ENCODE peak calls at places on chromosomes 6 and 20, in nine cellular contexts. P is tibial nerve, R is HCEC 1CT, K is RPMI8226, Z is HT-29, O is cerebellar nuclear complex, X is hypothalamus, S is iris pigment epithelial cell, A is neural progenitor cell. D is an unnamed sample.

GRCh38 chr20:48198951-48199431 is 413.7 kb upstream of the SULF2 start:
- DNase-seq in R (no peak), Z (peak; percentile 8), O (no peak), P (no peak), A (no peak), X (no peak), S (no peak), K (no peak), D (no peak)

GRCh38 chr6:56988145-56988544 is 33.2 kb downstream of the BEND6 start:
- DNase-seq in A (no peak), S (no peak), P (no peak), X (no peak), O (no peak), Z (no peak), R (no peak), K (no peak), D (no peak)

GRCh38 chr20:45347297-45347935 is 808 bp downstream of the SDC4 start:
- DNase-seq in K (no peak), A (no peak), X (no peak), Z (peak; percentile 41), R (no peak), S (no peak), O (no peak), P (no peak), D (no peak)

GRCh38 chr20:57013741-57014140 is 252.7 kb downstream of the BMP7 start:
- DNase-seq in R (no peak), O (no peak), A (peak; percentile 83), X (no peak), Z (no peak), P (no peak), S (no peak), K (no peak), D (peak; percentile 40)

GRCh38 chr6:168165373-168165772 is 86.4 kb upstream of the FRMD1 start:
- DNase-seq in A (no peak), O (no peak), R (no peak), X (no peak), P (no peak), Z (no peak), S (no peak), K (no peak), D (no peak)

GRCh38 chr6:42047220-42047590 is 3.1 kb upstream of the TAF8 start:
- DNase-seq in P (no peak), Z (no peak), O (no peak), X (no peak), A (no peak), K (no peak), S (no peak), R (no peak), D (no peak)

GRCh38 chr6:75201901-75202672 is 3.8 kb downstream of the COL12A1 start:
- DNase-seq in A (peak; percentile 74), P (peak; percentile 33), R (no peak), Z (no peak), X (no peak), K (peak; percentile 29), O (no peak), S (peak; percentile 36), D (no peak)

GRCh38 chr20:47809561-47809960 is 24.3 kb upstream of the SULF2 start:
- DNase-seq in O (no peak), R (no peak), S (no peak), A (no peak), Z (peak; percentile 98), P (no peak), X (no peak), K (no peak), D (no peak)

GRCh38 chr6:131643262-131643631 is 6.1 kb downstream of the ENPP3 start:
- DNase-seq in Z (no peak), R (no peak), P (no peak), A (no peak), K (no peak), S (no peak), O (no peak), X (no peak), D (no peak)

GRCh38 chr20:63587781-63588591 is 13.9 kb upstream of the HELZ2 start:
- DNase-seq in O (no peak), A (no peak), Z (no peak), S (no peak), K (no peak), R (no peak), P (no peak), X (no peak), D (peak; percentile 68)

GRCh38 chr6:150895898-150896632 is 30.6 kb downstream of the MTHFD1L start:
- DNase-seq in X (no peak), R (no peak), Z (no peak), S (no peak), A (no peak), O (no peak), P (no peak), K (no peak), D (no peak)

GRCh38 chr6:142833798-142834197 is 111.2 kb downstream of the HIVEP2 start:
- DNase-seq in A (no peak), K (no peak), O (no peak), R (no peak), Z (no peak), P (no peak), X (no peak), S (no peak), D (no peak)

GRCh38 chr20:62267543-62267942 is 29.2 kb downstream of the OSBPL2 start:
- DNase-seq in K (no peak), R (no peak), S (no peak), X (no peak), Z (no peak), A (no peak), O (no peak), P (no peak), D (no peak)

GRCh38 chr6:143614270-143614669 is 63.5 kb upstream of the PHACTR2 start:
- DNase-seq in O (no peak), A (no peak), P (no peak), Z (no peak), R (no peak), X (no peak), S (no peak), K (no peak), D (no peak)

GRCh38 chr20:15594296-15594695 is 979.0 kb downstream of the KIF16B start:
- DNase-seq in S (no peak), A (no peak), R (no peak), O (no peak), Z (peak; percentile 45), K (no peak), P (no peak), X (no peak), D (no peak)

GRCh38 chr6:4377635-4378034 is 242.3 kb upstream of the ECI2 start:
- DNase-seq in X (no peak), A (no peak), Z (no peak), P (no peak), R (no peak), O (no peak), S (no peak), K (no peak), D (no peak)

GRCh38 chr20:50560867-50561266 is 50.7 kb downstream of the PTPN1 start:
- DNase-seq in A (no peak), Z (no peak), O (no peak), K (no peak), P (no peak), S (no peak), R (no peak), X (no peak), D (no peak)

GRCh38 chr20:51326241-51326819 is 216.2 kb downstream of the NFATC2 start:
- DNase-seq in R (peak; percentile 56), S (peak; percentile 80), A (peak; percentile 82), X (no peak), O (no peak), K (peak; percentile 12), P (peak; percentile 28), Z (peak; percentile 91), D (no peak)

GRCh38 chr6:166381733-166382499 is 824 bp downstream of the MPC1 start:
- DNase-seq in A (peak; percentile 73), X (peak; percentile 61), Z (peak; percentile 89), P (peak; percentile 41), S (peak; percentile 56), K (peak; percentile 93), R (peak; percentile 67), O (no peak), D (peak; percentile 33)

GRCh38 chr20:25071722-25072121 is 10.2 kb downstream of the VSX1 start:
- DNase-seq in S (no peak), O (no peak), K (no peak), A (no peak), R (no peak), Z (no peak), X (no peak), P (no peak), D (no peak)

GRCh38 chr20:57266251-57267157 is at the start of gene BMP7:
- DNase-seq in O (no peak), R (no peak), S (no peak), Z (no peak), P (no peak), K (peak; percentile 86), A (peak; percentile 80), X (peak; percentile 67), D (no peak)

GRCh38 chr6:4017847-4018193 is 61.1 kb downstream of the FAM217A start:
- DNase-seq in A (peak; percentile 34), P (no peak), K (peak; percentile 65), R (peak; percentile 50), X (no peak), Z (no peak), S (peak; percentile 58), O (no peak), D (no peak)

GRCh38 chr6:50707652-50708325 is 5.5 kb upstream of the TFAP2D start:
- DNase-seq in R (no peak), S (no peak), P (no peak), X (peak; percentile 5), K (no peak), Z (no peak), O (no peak), A (peak; percentile 72), D (no peak)

GRCh38 chr20:62768234-62768814 is 27.9 kb upstream of the MRGBP start:
- DNase-seq in R (no peak), S (no peak), O (no peak), P (no peak), X (no peak), Z (no peak), A (peak; percentile 60), K (no peak), D (no peak)

GRCh38 chr20:32976746-32977145 is 27.5 kb downstream of the SUN5 start:
- DNase-seq in A (no peak), X (no peak), S (no peak), Z (no peak), P (no peak), R (no peak), O (no peak), K (no peak), D (no peak)

GRCh38 chr20:48612335-48612734 is 215.5 kb downstream of the PREX1 start:
- DNase-seq in A (no peak), X (no peak), R (no peak), S (no peak), Z (no peak), K (no peak), P (no peak), O (no peak), D (no peak)

GRCh38 chr20:29687438-29687837 is 1570.0 kb upstream of the DEFB115 start:
- DNase-seq in S (no peak), A (no peak), Z (no peak), P (no peak), K (peak; percentile 15), O (no peak), R (no peak), X (no peak), D (no peak)

GRCh38 chr6:106872044-106872443 is 102.5 kb downstream of the CD24 start:
- DNase-seq in S (no peak), O (no peak), K (no peak), R (no peak), Z (peak; percentile 51), P (no peak), A (no peak), X (no peak), D (peak; percentile 25)

GRCh38 chr6:159594106-159594749 is 98.8 kb downstream of the SOD2 start:
- DNase-seq in R (peak; percentile 35), Z (no peak), A (no peak), S (peak; percentile 22), X (no peak), P (no peak), O (no peak), K (no peak), D (no peak)

D was measured in LNCaP clone FGC.